ENCODE peak calls at places on chromosomes 3 and 15, in five cellular contexts. C, Y, W, V and S are unnamed samples.

GRCh38 chr15:52370010-52370409 is 74.4 kb upstream of the MYO5C start:
- DNase-seq in C (no peak), V (no peak), W (no peak), Y (no peak), S (no peak)

GRCh38 chr3:134002326-134002725 is 27.4 kb downstream of the SLCO2A1 start:
- DNase-seq in W (no peak), C (no peak), V (peak), Y (no peak), S (no peak)

GRCh38 chr3:138034918-138035317 is 25.0 kb downstream of the CLDN18 start:
- DNase-seq in W (no peak), V (no peak), C (no peak), Y (no peak), S (no peak)

GRCh38 chr3:24583004-24583403 is 88.4 kb upstream of the THRB start:
- DNase-seq in C (no peak), Y (no peak), V (peak), W (no peak), S (no peak)

GRCh38 chr3:141280690-141281089 is 49.1 kb downstream of the PXYLP1 start:
- DNase-seq in Y (no peak), C (no peak), W (no peak), V (no peak), S (no peak)

GRCh38 chr3:12139111-12139511 is 19.6 kb downstream of the TIMP4 start:
- DNase-seq in W (peak), C (peak), Y (no peak), V (peak), S (no peak)

GRCh38 chr3:67819447-67819846 is 165.0 kb upstream of the SUCLG2 start:
- DNase-seq in W (no peak), V (no peak), Y (no peak), C (peak), S (no peak)

GRCh38 chr15:70494861-70495571 is 268.3 kb downstream of the UACA start:
- DNase-seq in W (no peak), C (peak), Y (no peak), V (peak), S (no peak)

GRCh38 chr15:89113263-89113662 is 25.0 kb downstream of the ABHD2 start:
- DNase-seq in C (no peak), V (no peak), W (no peak), Y (no peak), S (no peak)

GRCh38 chr3:125219261-125219701 is 6.7 kb upstream of the SLC12A8 start:
- DNase-seq in Y (no peak), W (no peak), C (peak), V (no peak), S (no peak)

GRCh38 chr3:185825639-185826481 is 1.0 kb upstream of the IGF2BP2 start:
- DNase-seq in V (peak), Y (no peak), W (peak), C (peak), S (no peak)

GRCh38 chr3:185069583-185070030 is 83.3 kb downstream of the C3orf70 start:
- DNase-seq in C (peak), V (no peak), Y (no peak), W (peak), S (no peak)

GRCh38 chr3:84082726-84083125 is 876.1 kb upstream of the CADM2 start:
- DNase-seq in Y (no peak), W (no peak), V (no peak), C (no peak), S (no peak)

GRCh38 chr15:28891588-28891987 is 5.8 kb downstream of the APBA2 start:
- DNase-seq in C (no peak), V (no peak), Y (no peak), W (no peak), S (no peak)

GRCh38 chr15:63587527-63587926 is 9.7 kb upstream of the FBXL22 start:
- DNase-seq in C (no peak), W (no peak), Y (no peak), V (peak), S (no peak)

GRCh38 chr15:48190932-48191573 is 412 bp upstream of the CTXN2 start:
- DNase-seq in C (peak), W (peak), Y (no peak), V (peak), S (peak)